ENCODE peak calls at places on chromosomes 6 and 20, in six cellular contexts. U, H, X, D, B and I are unnamed samples.

GRCh38 chr20:58133020-58133419 is 95.4 kb downstream of the ANKRD60 start:
- DNase-seq in U (no peak), H (no peak), X (no peak), D (no peak), B (no peak), I (no peak)

GRCh38 chr6:30687659-30688431 is 1.4 kb upstream of the PPP1R18 start:
- DNase-seq in U (no peak), H (no peak), X (no peak), D (peak; percentile 49), B (peak; percentile 63), I (no peak)

GRCh38 chr20:63238491-63239126 is 2.9 kb downstream of the BIRC7 start:
- DNase-seq in U (peak; percentile 56), H (no peak), X (no peak), D (no peak), B (no peak), I (no peak)

GRCh38 chr6:135673671-135674309 is 176.2 kb upstream of the AHI1 start:
- DNase-seq in U (no peak), H (no peak), X (no peak), D (no peak), B (no peak), I (no peak)

GRCh38 chr6:46323312-46323965 is 152.7 kb upstream of the ENPP5 start:
- DNase-seq in U (no peak), H (no peak), X (no peak), D (no peak), B (peak; percentile 20), I (no peak)

GRCh38 chr6:28643017-28643740 is 117.5 kb downstream of the GPX5 start:
- DNase-seq in U (peak; percentile 87), H (no peak), X (peak; percentile 89), D (no peak), B (no peak), I (no peak)

GRCh38 chr6:125952764-125953501 is 3.6 kb upstream of the HINT3 start:
- DNase-seq in U (peak; percentile 78), H (no peak), X (no peak), D (no peak), B (no peak), I (no peak)

GRCh38 chr6:42790549-42791181 is 8.8 kb downstream of the BICRAL start:
- DNase-seq in U (no peak), H (no peak), X (no peak), D (no peak), B (no peak), I (no peak)

GRCh38 chr6:41503841-41504525 is 42.2 kb upstream of the FOXP4 start:
- DNase-seq in U (peak; percentile 21), H (no peak), X (no peak), D (peak; percentile 25), B (peak; percentile 63), I (no peak)

DNA sequence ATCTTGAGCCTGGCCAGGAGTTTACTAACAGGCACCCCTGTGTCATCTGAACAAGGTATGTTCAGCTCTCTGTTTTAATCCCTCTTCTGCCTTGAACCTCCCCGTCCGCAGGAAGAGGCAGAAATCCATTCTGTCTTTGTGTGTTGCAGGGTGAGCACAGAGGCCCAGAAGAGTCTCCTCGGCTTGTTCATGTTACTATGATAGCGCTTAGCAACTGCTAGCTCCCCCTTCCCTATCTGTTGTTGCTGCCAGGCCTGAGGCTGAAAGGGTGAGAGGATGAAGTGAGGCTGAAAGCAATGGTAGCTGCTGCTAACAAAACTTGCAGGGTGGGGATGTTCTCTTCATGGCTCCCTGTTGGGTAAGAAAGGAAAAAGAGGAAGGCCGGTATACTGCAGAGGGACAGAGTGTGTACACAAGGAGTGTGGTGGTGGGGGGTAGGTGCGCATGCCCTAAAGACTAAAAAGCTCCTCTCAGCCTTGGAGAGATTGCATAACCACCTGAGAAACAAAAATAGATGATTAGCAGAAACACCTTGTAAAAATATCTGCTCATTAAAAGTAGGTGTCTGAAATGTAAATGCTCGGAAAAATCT is 55.2 kb upstream of the CITED2 start:
- DNase-seq in U (no peak), H (no peak), X (no peak), D (no peak), B (no peak), I (no peak)
- H3K9me3 ChIP-seq in U (no peaks in the 10 kb centered on the region), H (peaks cover 5% of the 10 kb centered on the region), X (no peaks in the 10 kb centered on the region), D (no peaks in the 10 kb centered on the region), B (no peaks in the 10 kb centered on the region), I (no peaks in the 10 kb centered on the region)

GRCh38 chr6:93902517-93902916 is 483.2 kb upstream of the EPHA7 start:
- DNase-seq in U (no peak), H (no peak), X (no peak), D (no peak), B (no peak), I (no peak)
- H3K9me3 ChIP-seq in U (no peaks in the 10 kb centered on the region), H (no peaks in the 10 kb centered on the region), X (peaks cover 2% of the 10 kb centered on the region), D (no peaks in the 10 kb centered on the region), B (no peaks in the 10 kb centered on the region), I (no peaks in the 10 kb centered on the region)

DNA sequence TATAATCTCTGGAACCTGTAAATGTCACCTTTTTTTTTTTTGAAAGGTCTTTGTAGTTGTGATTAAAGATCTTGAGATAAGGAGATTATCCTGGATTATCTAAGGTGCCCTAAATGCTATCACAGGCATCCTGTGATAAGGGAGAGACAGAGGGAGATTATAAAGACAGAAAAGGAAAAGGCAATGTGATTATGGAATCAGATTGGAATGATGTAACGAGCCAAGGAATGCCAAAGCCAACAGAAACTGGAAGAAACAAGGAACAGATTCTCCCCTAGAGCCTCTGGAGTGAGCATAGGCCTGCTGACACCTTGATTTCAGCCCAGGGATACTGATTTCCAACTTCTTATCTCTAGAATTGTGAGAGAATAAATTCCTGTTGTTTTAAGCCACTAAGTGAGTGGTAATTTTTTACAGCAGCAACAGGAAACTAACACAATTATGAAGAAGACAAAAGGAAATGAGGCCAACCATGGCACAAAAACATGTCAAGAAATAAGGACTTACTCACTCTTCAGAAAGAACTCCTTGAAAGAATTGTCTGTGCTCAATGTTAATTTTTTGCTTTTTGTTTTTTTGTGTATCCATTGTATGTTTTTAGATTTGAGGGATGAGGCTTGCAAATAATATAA is 82.7 kb downstream of the CFAP61 start:
- DNase-seq in U (no peak), H (no peak), X (no peak), D (no peak), B (no peak), I (no peak)
- H3K9me3 ChIP-seq in U (peaks cover 5% of the 10 kb centered on the region), H (peaks cover 16% of the 10 kb centered on the region), X (no peaks in the 10 kb centered on the region), D (peaks cover 4% of the 10 kb centered on the region), B (no peaks in the 10 kb centered on the region), I (no peaks in the 10 kb centered on the region)

GRCh38 chr6:27451660-27452390 is 21.1 kb downstream of the ZNF184 start:
- DNase-seq in U (no peak), H (no peak), X (no peak), D (no peak), B (no peak), I (no peak)

GRCh38 chr6:27448456-27448855 is 24.4 kb downstream of the ZNF184 start:
- DNase-seq in U (no peak), H (no peak), X (no peak), D (no peak), B (no peak), I (no peak)

GRCh38 chr6:27452496-27452897 is 20.4 kb downstream of the ZNF184 start:
- DNase-seq in U (peak; percentile 21), H (no peak), X (no peak), D (no peak), B (no peak), I (no peak)
- H3K9me3 ChIP-seq in U (peaks cover 93% of the 10 kb centered on the region), H (peaks cover 99% of the 10 kb centered on the region), X (peaks cover 30% of the 10 kb centered on the region), D (peaks cover 90% of the 10 kb centered on the region), B (no peaks in the 10 kb centered on the region), I (peaks cover 76% of the 10 kb centered on the region)

GRCh38 chr20:55097621-55098020 is 622.2 kb downstream of the DOK5 start:
- DNase-seq in U (no peak), H (no peak), X (no peak), D (no peak), B (no peak), I (no peak)
- H3K9me3 ChIP-seq in U (no peaks in the 10 kb centered on the region), H (no peaks in the 10 kb centered on the region), X (no peaks in the 10 kb centered on the region), D (no peaks in the 10 kb centered on the region), B (no peaks in the 10 kb centered on the region), I (no peaks in the 10 kb centered on the region)

DNA sequence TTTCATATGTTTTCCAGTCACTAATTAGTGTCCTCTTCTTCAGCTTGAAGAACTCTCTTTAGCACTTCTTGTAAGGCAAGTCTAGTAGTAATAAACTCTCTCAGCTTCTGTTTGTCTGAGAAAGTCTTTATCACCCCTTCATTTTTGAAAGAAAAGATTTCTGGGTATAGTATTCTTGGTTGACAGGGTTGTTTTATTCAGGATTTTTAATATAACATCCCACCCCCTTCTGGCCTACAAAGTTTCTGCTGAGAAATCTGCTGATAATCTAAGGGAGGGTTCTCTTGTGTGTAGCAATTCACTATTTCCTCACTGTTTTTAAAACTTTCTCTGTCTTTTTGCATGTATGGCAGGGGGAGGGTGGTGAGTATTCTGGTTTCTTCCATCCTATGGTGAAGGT is 9.6 kb upstream of the WFDC11 start:
- DNase-seq in U (no peak), H (no peak), X (no peak), D (no peak), B (no peak), I (no peak)
- H3K9me3 ChIP-seq in U (peaks cover 6% of the 10 kb centered on the region), H (peaks cover 41% of the 10 kb centered on the region), X (no peaks in the 10 kb centered on the region), D (peaks cover 13% of the 10 kb centered on the region), B (no peaks in the 10 kb centered on the region), I (peaks cover 24% of the 10 kb centered on the region)

DNA sequence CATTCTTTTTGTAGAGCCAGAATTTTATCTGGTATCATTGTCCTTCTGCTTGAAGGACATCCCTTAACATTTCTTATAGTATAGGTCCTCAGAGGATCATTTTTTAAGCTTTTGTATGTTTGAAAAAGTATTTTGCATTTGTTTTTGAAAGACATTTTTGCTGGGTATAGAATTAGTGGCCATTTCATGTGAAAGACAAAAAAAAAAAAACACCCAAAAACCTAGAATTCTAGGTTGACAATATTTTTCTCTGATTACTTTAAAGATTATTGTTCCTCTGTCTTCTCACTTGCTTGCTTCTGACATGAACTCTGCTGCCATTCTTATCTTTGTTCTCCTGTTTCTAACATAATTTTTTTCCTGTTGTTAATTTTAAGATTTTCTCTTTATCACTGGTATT is 75.7 kb upstream of the SLC22A16 start:
- DNase-seq in U (no peak), H (no peak), X (no peak), D (no peak), B (no peak), I (no peak)
- H3K9me3 ChIP-seq in U (peaks cover 8% of the 10 kb centered on the region), H (no peaks in the 10 kb centered on the region), X (peaks cover 4% of the 10 kb centered on the region), D (no peaks in the 10 kb centered on the region), B (no peaks in the 10 kb centered on the region), I (no peaks in the 10 kb centered on the region)

GRCh38 chr20:29690274-29690673 is 1567.2 kb upstream of the DEFB115 start:
- DNase-seq in U (no peak), H (no peak), X (no peak), D (no peak), B (no peak), I (no peak)
- H3K9me3 ChIP-seq in U (no peaks in the 10 kb centered on the region), H (no peaks in the 10 kb centered on the region), X (no peaks in the 10 kb centered on the region), D (no peaks in the 10 kb centered on the region), B (no peaks in the 10 kb centered on the region), I (no peaks in the 10 kb centered on the region)